ENCODE peak calls at places on chromosome 13, in eight cellular contexts. W, X, G, V, J, A, I and H are unnamed samples.
A peak's percentile ranks its signal among the peaks of the same experiment; 100 is the strongest.

GRCh38 chr13:43884221-43884620 is 4.5 kb downstream of the LACC1 start:
- DNase-seq in J (no peak), A (no peak), I (no peak), W (no peak), G (no peak), X (no peak), V (no peak), H (no peak)

GRCh38 chr13:99282264-99283231 is 24.4 kb upstream of the GPR18 start:
- DNase-seq in V (no peak), X (no peak), G (no peak), W (peak; percentile 36), A (no peak), I (no peak), J (no peak), H (no peak)

GRCh38 chr13:50075619-50076097 is 60.4 kb downstream of the KCNRG start:
- DNase-seq in X (no peak), G (peak; percentile 31), J (no peak), A (no peak), V (no peak), I (no peak), W (peak; percentile 40), H (no peak)

GRCh38 chr13:55553736-55554135 is 1587.0 kb upstream of the PRR20A start:
- DNase-seq in A (no peak), V (no peak), J (no peak), I (no peak), G (no peak), W (no peak), X (no peak), H (no peak)

GRCh38 chr13:19382111-19382510 is 179.2 kb downstream of the TPTE2 start:
- DNase-seq in J (no peak), X (no peak), V (no peak), A (no peak), G (no peak), I (no peak), W (no peak), H (no peak)

GRCh38 chr13:26324867-26325266 is 70.9 kb downstream of the CDK8 start:
- DNase-seq in V (no peak), W (no peak), J (no peak), A (no peak), X (peak; percentile 13), I (no peak), G (no peak), H (no peak)

GRCh38 chr13:24746618-24747247 is 17.2 kb upstream of the RNF17 start:
- DNase-seq in J (no peak), G (peak; percentile 23), W (no peak), A (peak; percentile 67), V (peak; percentile 19), I (peak; percentile 23), X (no peak), H (peak; percentile 53)

GRCh38 chr13:73133536-73133935 is 74.7 kb downstream of the KLF5 start:
- DNase-seq in J (no peak), V (peak; percentile 18), G (no peak), X (no peak), W (peak; percentile 38), I (no peak), A (no peak), H (no peak)

GRCh38 chr13:43831088-43831487 is 44.3 kb upstream of the ENOX1 start:
- DNase-seq in G (peak; percentile 68), W (peak; percentile 85), A (no peak), V (peak; percentile 38), X (peak; percentile 61), I (no peak), J (no peak), H (no peak)

GRCh38 chr13:47723898-47724297 is 277.2 kb downstream of the SUCLA2 start:
- DNase-seq in J (no peak), A (no peak), V (no peak), I (no peak), G (no peak), X (no peak), W (no peak), H (no peak)

GRCh38 chr13:110127986-110128511 is 178.9 kb downstream of the COL4A1 start:
- DNase-seq in W (no peak), I (no peak), J (no peak), V (no peak), X (peak; percentile 49), A (no peak), G (peak; percentile 36), H (no peak)

GRCh38 chr13:93265800-93266199 is 39.2 kb downstream of the GPC6 start:
- DNase-seq in J (no peak), V (no peak), X (no peak), W (no peak), I (no peak), A (no peak), G (no peak), H (no peak)

GRCh38 chr13:18952225-18953016 is 229.2 kb downstream of the TUBA3C start:
- DNase-seq in V (no peak), A (no peak), I (no peak), W (no peak), X (no peak), G (no peak), J (no peak), H (no peak)

GRCh38 chr13:47904239-47904638 is 96.8 kb downstream of the SUCLA2 start:
- DNase-seq in V (no peak), J (no peak), X (no peak), A (no peak), G (no peak), W (no peak), I (no peak), H (no peak)

GRCh38 chr13:37058801-37059135 is 720 bp downstream of the SUPT20H start:
- DNase-seq in X (no peak), A (peak; percentile 27), I (peak; percentile 56), W (no peak), V (peak; percentile 13), J (no peak), G (no peak), H (no peak)

GRCh38 chr13:112892759-112893569 is 76.0 kb upstream of the MCF2L start:
- DNase-seq in J (peak; percentile 30), V (no peak), X (no peak), W (no peak), A (no peak), I (no peak), G (no peak), H (peak; percentile 46)

GRCh38 chr13:38693641-38694040 is 6.8 kb downstream of the FREM2 start:
- DNase-seq in W (no peak), J (no peak), I (no peak), G (no peak), X (no peak), V (no peak), A (no peak), H (no peak)

GRCh38 chr13:99093997-99094396 is 106.7 kb upstream of the UBAC2 start:
- DNase-seq in G (no peak), J (no peak), V (peak; percentile 45), W (no peak), X (no peak), I (no peak), A (no peak), H (no peak)

GRCh38 chr13:43271152-43271551 is 247.8 kb downstream of the DNAJC15 start:
- DNase-seq in X (no peak), G (no peak), I (no peak), J (no peak), V (no peak), A (no peak), W (no peak), H (no peak)

GRCh38 chr13:61410669-61411297 is 4.9 kb downstream of the PCDH20 start:
- DNase-seq in A (no peak), I (no peak), J (no peak), W (peak; percentile 12), X (peak; percentile 8), V (peak; percentile 36), G (no peak), H (no peak)

GRCh38 chr13:106187501-106187900 is 348.0 kb downstream of the EFNB2 start:
- DNase-seq in X (no peak), G (no peak), A (no peak), J (no peak), V (no peak), I (no peak), W (peak; percentile 80), H (no peak)

GRCh38 chr13:50979187-50979586 is 69.6 kb downstream of the RNASEH2B start:
- DNase-seq in X (no peak), G (no peak), I (no peak), A (no peak), W (peak; percentile 26), V (no peak), J (no peak), H (no peak)

GRCh38 chr13:88622362-88622973 is 951.3 kb downstream of the SLITRK5 start:
- DNase-seq in V (peak; percentile 89), X (no peak), W (no peak), I (peak; percentile 6), A (no peak), J (no peak), G (no peak), H (no peak)

GRCh38 chr13:67736646-67737420 is 506.7 kb upstream of the PCDH9 start:
- DNase-seq in W (peak; percentile 92), G (peak; percentile 59), I (no peak), J (no peak), X (peak; percentile 68), V (peak; percentile 41), A (peak; percentile 53), H (peak; percentile 12)
- TF ChIP-seq CTCF in W (peak; percentile 46), G (no peak), I (no peak), J (no peak), X (peak; percentile 24), V (peak; percentile 57), A (peak; percentile 24), H (peak; percentile 60)

GRCh38 chr13:102729560-102730275 is 34.9 kb upstream of the METTL21C start:
- DNase-seq in A (no peak), X (peak; percentile 78), V (peak; percentile 89), I (no peak), W (peak; percentile 94), J (no peak), G (peak; percentile 76), H (no peak)
- TF ChIP-seq CTCF in A (no peak), X (no peak), V (no peak), I (no peak), W (no peak), J (no peak), G (no peak), H (no peak)

GRCh38 chr13:95181586-95181985 is 119.7 kb downstream of the ABCC4 start:
- DNase-seq in V (no peak), G (no peak), J (no peak), I (no peak), A (no peak), W (no peak), X (no peak), H (no peak)
- TF ChIP-seq CTCF in V (no peak), G (no peak), J (no peak), I (no peak), A (no peak), W (no peak), X (no peak), H (no peak)

DNA sequence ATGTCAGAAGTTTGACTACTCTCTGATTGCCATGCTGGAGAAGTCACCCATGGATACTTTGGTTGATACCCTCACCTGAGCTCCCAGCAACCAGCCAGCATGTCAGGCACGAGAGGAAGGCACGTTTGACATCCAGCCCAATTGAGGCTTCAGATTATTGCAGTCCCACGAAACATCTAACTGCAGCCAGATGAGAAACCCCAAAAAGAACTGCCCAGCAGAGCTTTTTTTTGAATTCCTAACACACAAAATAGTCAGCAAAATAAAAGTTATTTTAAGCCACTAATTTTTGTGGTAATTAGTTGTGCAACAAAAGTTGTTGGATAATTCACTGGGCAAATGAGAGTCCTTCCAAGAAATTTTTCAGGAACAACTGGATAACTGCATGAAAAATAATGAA is 259.0 kb downstream of the LMO7 start:
- DNase-seq in A (no peak), J (no peak), I (no peak), G (no peak), X (no peak), V (no peak), W (no peak), H (no peak)
- TF ChIP-seq CTCF in A (no peak), J (no peak), I (no peak), G (no peak), X (no peak), V (no peak), W (no peak), H (no peak)

GRCh38 chr13:21242236-21242635 is 65.8 kb downstream of the MRPL57 start:
- DNase-seq in I (peak; percentile 31), J (no peak), W (no peak), X (no peak), A (peak; percentile 47), V (no peak), G (no peak), H (no peak)
- TF ChIP-seq CTCF in I (no peak), J (no peak), W (no peak), X (no peak), A (no peak), V (no peak), G (no peak), H (peak; percentile 37)